ENCODE peak calls at places on chromosomes 5 and 9, in eight cellular contexts. N, T, I, Y, B, G, F and L are unnamed samples.

GRCh38 chr5:176817369-176817841 is 7.0 kb downstream of the UNC5A start:
- DNase-seq in N (peak), T (no peak), I (no peak), Y (no peak), B (no peak), G (peak), F (peak), L (no peak)

GRCh38 chr9:119060629-119061385 is 308.4 kb downstream of the BRINP1 start:
- DNase-seq in N (no peak), T (no peak), I (no peak), Y (no peak), B (no peak), G (no peak), F (no peak), L (no peak)

GRCh38 chr5:370311-370958 is 48.9 kb downstream of the AHRR start:
- DNase-seq in N (no peak), T (no peak), I (no peak), Y (no peak), B (no peak), G (peak), F (no peak), L (no peak)

GRCh38 chr9:134707031-134707680 is 65.6 kb downstream of the COL5A1 start:
- DNase-seq in N (no peak), T (no peak), I (no peak), Y (peak), B (peak), G (no peak), F (peak), L (no peak)

GRCh38 chr5:19531374-19531952 is 456.5 kb downstream of the CDH18 start:
- DNase-seq in N (no peak), T (no peak), I (no peak), Y (no peak), B (no peak), G (no peak), F (no peak), L (no peak)

GRCh38 chr9:90137824-90138223 is 504.8 kb downstream of the DIRAS2 start:
- DNase-seq in N (no peak), T (no peak), I (no peak), Y (no peak), B (no peak), G (no peak), F (no peak), L (no peak)

GRCh38 chr5:10577371-10578291 is 13.8 kb downstream of the ANKRD33B start:
- DNase-seq in N (no peak), T (no peak), I (no peak), Y (peak), B (no peak), G (no peak), F (no peak), L (no peak)

GRCh38 chr5:132385321-132386105 is 16.0 kb downstream of the SLC22A5 start:
- DNase-seq in N (no peak), T (peak), I (no peak), Y (peak), B (peak), G (peak), F (peak), L (no peak)

GRCh38 chr5:36875051-36875788 is 1.3 kb upstream of the NIPBL start:
- DNase-seq in N (peak), T (no peak), I (no peak), Y (peak), B (peak), G (no peak), F (peak), L (no peak)

GRCh38 chr5:73617510-73618279 is 8.3 kb upstream of the ARHGEF28 start:
- DNase-seq in N (no peak), T (no peak), I (no peak), Y (peak), B (no peak), G (no peak), F (no peak), L (no peak)

GRCh38 chr9:96079816-96080215 is 204.3 kb downstream of the ERCC6L2 start:
- DNase-seq in N (no peak), T (no peak), I (no peak), Y (no peak), B (no peak), G (no peak), F (no peak), L (no peak)

GRCh38 chr9:81389569-81389993 is 299.8 kb downstream of the TLE1 start:
- DNase-seq in N (no peak), T (no peak), I (peak), Y (peak), B (peak), G (no peak), F (no peak), L (no peak)

GRCh38 chr5:164119806-164120440 is 614.5 kb downstream of the MAT2B start:
- DNase-seq in N (no peak), T (no peak), I (no peak), Y (peak), B (peak), G (peak), F (no peak), L (no peak)

GRCh38 chr5:31758803-31759425 is 120.0 kb downstream of the PDZD2 start:
- DNase-seq in N (no peak), T (no peak), I (no peak), Y (no peak), B (no peak), G (no peak), F (no peak), L (no peak)

GRCh38 chr5:31759925-31760324 is 121.0 kb downstream of the PDZD2 start:
- DNase-seq in N (no peak), T (no peak), I (no peak), Y (no peak), B (no peak), G (no peak), F (no peak), L (no peak)

GRCh38 chr5:31753700-31754461 is 115.0 kb downstream of the PDZD2 start:
- DNase-seq in N (no peak), T (no peak), I (no peak), Y (no peak), B (no peak), G (peak), F (no peak), L (no peak)

GRCh38 chr5:31755299-31756053 is 116.5 kb downstream of the PDZD2 start:
- DNase-seq in N (no peak), T (no peak), I (no peak), Y (no peak), B (no peak), G (no peak), F (peak), L (no peak)

GRCh38 chr5:31757813-31758212 is 118.9 kb downstream of the PDZD2 start:
- DNase-seq in N (no peak), T (no peak), I (no peak), Y (no peak), B (no peak), G (no peak), F (peak), L (no peak)
- TF ChIP-seq POLR2AphosphoS5 in N (no peak), T (no peak), I (no peak), Y (no peak), B (no peak), G (no peak), F (no peak), L (no peak)

GRCh38 chr5:119270121-119270565 is 85.7 kb upstream of the TNFAIP8 start:
- DNase-seq in N (no peak), T (no peak), I (no peak), Y (peak), B (no peak), G (no peak), F (no peak), L (no peak)

GRCh38 chr5:119273391-119273839 is 82.4 kb upstream of the TNFAIP8 start:
- DNase-seq in N (no peak), T (no peak), I (no peak), Y (peak), B (no peak), G (no peak), F (no peak), L (no peak)

GRCh38 chr5:119269061-119269579 is 86.7 kb upstream of the TNFAIP8 start:
- DNase-seq in N (peak), T (no peak), I (peak), Y (peak), B (peak), G (no peak), F (peak), L (no peak)

GRCh38 chr5:119271758-119272730 is 83.8 kb upstream of the TNFAIP8 start:
- DNase-seq in N (no peak), T (no peak), I (no peak), Y (no peak), B (no peak), G (no peak), F (no peak), L (no peak)

DNA sequence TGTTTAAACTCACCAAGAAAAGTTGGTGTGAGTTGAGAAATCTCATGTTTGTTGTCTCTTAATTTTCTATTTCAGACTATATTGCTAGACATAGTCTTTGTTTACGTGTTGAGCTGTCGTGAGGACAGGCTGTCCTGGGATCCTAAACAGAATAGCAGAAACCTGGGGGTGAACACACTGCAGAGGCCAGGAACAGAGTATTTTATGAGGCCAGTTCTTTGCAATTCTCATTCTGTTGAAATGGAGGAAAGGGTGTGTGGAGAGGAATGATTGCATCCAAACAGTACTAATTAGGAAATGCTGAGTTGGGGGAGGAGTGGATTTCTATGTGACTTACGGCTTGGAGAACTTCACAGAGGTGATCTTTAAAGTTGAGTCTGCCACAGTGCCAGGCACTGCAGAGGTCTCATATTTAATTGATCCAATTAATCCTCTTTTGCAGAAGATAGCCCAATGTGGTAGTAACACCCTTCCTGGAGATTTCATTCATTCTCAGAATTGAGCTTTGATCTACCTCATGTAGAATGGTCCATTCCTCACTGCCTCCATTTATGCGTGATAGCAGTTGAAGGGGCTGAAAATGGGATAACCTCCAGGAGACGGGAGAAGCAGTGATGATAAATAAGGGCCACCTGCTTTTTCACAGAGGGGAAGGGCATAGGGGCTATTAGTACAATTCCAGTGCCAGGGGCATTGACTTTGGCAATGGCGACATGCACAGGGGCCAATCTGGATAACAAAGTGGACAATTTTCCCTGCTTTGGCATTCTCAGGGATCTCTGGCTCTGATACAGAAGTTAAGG is 84.7 kb upstream of the TNFAIP8 start:
- DNase-seq in N (no peak), T (no peak), I (no peak), Y (no peak), B (no peak), G (no peak), F (no peak), L (no peak)
- H3K9ac ChIP-seq in N (no peak), T (peak), I (no peak), Y (no peak), B (no peak), G (no peak), F (no peak), L (no peak)

DNA sequence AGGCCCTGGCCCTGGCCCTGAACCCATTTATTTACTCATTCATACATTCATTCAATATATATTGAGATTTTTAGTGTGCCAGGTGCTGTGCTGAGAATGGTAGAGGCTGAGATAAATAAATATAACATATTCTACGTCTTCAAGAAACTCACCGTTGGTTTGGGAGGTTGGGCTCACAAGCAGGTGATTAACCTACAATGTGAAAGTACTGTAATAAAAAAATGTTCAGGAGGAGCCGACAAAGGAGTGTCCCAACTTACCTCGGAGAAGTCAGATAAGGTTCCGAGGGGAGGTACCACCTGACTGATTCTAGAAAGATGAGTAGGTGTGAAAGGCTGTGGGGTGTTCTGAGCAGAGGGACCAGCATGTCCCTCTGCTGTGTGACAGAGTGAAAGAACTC is 479.6 kb upstream of the KLF4 start:
- DNase-seq in N (no peak), T (no peak), I (no peak), Y (no peak), B (no peak), G (no peak), F (no peak), L (no peak)
- TF ChIP-seq POLR2AphosphoS5 in N (no peak), T (no peak), I (no peak), Y (no peak), B (no peak), G (no peak), F (no peak), L (no peak)

GRCh38 chr5:61253547-61253946 is 78.5 kb upstream of the ZSWIM6 start:
- DNase-seq in N (no peak), T (no peak), I (no peak), Y (no peak), B (no peak), G (no peak), F (no peak), L (no peak)

GRCh38 chr5:61254969-61255555 is 77.0 kb upstream of the ZSWIM6 start:
- DNase-seq in N (no peak), T (no peak), I (no peak), Y (no peak), B (no peak), G (no peak), F (peak), L (no peak)

GRCh38 chr5:61256474-61256873 is 75.6 kb upstream of the ZSWIM6 start:
- DNase-seq in N (no peak), T (no peak), I (no peak), Y (peak), B (no peak), G (no peak), F (no peak), L (no peak)

GRCh38 chr5:61262080-61262479 is 70.0 kb upstream of the ZSWIM6 start:
- DNase-seq in N (no peak), T (no peak), I (no peak), Y (no peak), B (no peak), G (no peak), F (no peak), L (no peak)

DNA sequence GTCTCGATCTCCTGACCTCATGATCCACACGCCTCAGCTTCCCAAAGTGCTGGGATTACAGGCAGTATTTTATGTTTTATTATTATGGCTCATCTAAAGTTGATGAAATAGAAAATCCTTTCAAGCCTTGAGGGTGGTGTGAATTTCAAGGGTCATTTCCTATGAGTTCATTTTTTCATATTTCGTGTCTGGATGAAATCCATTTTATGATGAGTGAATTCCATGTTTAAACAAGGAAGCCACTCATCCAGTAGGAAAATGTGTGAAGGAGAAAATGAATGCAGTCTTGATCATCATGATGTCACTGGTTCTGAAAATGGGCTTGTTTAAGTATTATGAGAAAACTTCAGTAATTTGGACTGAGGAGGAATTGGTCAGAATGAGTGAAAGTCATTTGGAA is 74.6 kb upstream of the ZSWIM6 start:
- DNase-seq in N (no peak), T (no peak), I (no peak), Y (no peak), B (no peak), G (no peak), F (no peak), L (no peak)
- H3K9ac ChIP-seq in N (no peak), T (no peak), I (no peak), Y (no peak), B (no peak), G (no peak), F (no peak), L (no peak)

GRCh38 chr5:178422400-178422775 is 167.8 kb downstream of the COL23A1 start:
- DNase-seq in N (no peak), T (no peak), I (no peak), Y (no peak), B (no peak), G (peak), F (peak), L (no peak)
- TF ChIP-seq POLR2AphosphoS5 in N (no peak), T (no peak), I (no peak), Y (no peak), B (no peak), G (no peak), F (no peak), L (no peak)

DNA sequence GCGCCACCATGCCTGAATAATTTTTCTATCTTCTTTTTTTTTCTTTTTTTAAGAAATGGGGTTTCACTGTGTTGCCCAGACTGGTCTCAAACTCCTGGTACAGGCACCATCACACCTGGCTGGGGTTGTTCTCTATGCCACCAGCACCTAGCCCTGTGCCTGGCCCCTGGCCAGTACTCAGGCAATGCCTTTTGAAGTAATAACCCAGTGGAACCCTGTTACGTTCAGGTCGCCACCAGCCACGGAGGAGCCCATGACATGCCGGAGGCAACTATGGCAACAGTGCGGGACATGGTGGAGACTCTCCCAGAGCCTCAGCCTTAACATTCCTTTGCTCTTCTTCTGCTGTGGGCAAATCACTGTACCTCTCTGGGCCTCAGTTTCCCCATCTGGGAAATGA is 14.1 kb downstream of the COL15A1 start:
- DNase-seq in N (no peak), T (no peak), I (no peak), Y (no peak), B (no peak), G (no peak), F (no peak), L (no peak)
- H3K9ac ChIP-seq in N (no peak), T (no peak), I (no peak), Y (no peak), B (no peak), G (no peak), F (peak), L (no peak)

GRCh38 chr9:127614961-127615360 is 2.9 kb downstream of the STXBP1 start:
- DNase-seq in N (no peak), T (no peak), I (no peak), Y (no peak), B (no peak), G (no peak), F (no peak), L (no peak)

GRCh38 chr9:127612993-127613954 is 1.2 kb downstream of the STXBP1 start:
- DNase-seq in N (peak), T (no peak), I (no peak), Y (peak), B (no peak), G (peak), F (peak), L (no peak)

GRCh38 chr9:127608104-127608966 is 3.7 kb upstream of the STXBP1 start:
- DNase-seq in N (peak), T (no peak), I (peak), Y (peak), B (peak), G (peak), F (peak), L (no peak)

DNA sequence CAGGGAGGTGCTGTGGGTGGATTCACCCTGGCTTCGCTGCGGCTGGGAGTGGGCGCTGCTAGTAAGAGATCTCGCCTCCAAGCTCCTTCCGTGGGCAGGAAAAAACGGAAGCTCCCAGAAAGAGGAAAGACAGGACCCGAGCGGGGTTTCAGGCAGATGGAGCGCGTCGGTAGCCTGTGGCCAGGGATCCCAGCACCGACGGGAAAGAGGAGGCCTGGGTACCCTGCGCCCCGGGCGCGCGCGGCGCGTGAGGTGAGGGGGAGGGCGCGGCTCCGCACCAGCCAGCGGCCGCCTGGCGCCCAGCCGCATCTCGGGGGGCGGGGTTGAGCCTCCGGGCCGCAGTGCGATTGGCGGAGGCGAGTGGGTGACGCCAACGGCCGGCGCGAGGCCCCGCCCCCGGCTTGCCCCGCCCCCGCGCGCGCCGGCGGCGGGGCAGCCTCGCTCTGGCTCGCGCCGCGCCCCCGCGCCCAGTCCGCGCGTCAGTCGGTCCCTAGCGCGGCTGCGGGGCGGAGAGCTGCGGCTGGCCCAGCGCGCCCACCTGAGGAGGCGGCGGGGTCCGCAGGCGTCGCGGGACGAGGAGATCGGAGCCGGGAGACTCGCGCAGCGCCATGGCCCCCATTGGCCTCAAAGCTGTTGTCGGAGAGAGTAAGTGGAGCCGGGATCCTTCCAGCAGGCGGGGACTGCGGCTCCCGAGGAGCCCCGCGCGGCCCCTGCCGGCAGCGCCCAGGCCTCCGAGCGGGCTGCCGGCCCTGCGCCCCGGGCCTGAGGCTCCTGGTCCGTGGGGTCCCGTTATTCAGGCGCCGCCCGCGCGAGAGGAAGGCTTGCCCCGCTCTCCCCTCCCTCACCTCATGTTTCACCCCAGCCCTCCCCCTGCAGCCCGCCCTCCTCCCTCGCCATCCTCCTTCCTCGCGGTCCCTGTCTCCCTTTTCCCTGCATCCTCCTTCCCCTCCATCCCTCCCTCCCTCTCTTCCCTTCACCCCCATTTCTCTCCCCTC is at the start of gene STXBP1:
- DNase-seq in N (peak), T (no peak), I (peak), Y (peak), B (peak), G (peak), F (peak), L (no peak)
- TF ChIP-seq POLR2AphosphoS5 in N (peak), T (no peak), I (peak), Y (peak), B (peak), G (peak), F (peak), L (no peak)

GRCh38 chr9:15308511-15308910 is 1.5 kb upstream of the TTC39B start:
- DNase-seq in N (no peak), T (no peak), I (no peak), Y (no peak), B (no peak), G (peak), F (no peak), L (no peak)

GRCh38 chr9:15310448-15310847 is 3.4 kb upstream of the TTC39B start:
- DNase-seq in N (no peak), T (no peak), I (no peak), Y (no peak), B (no peak), G (no peak), F (no peak), L (no peak)

GRCh38 chr9:15306757-15307522 is at the start of gene TTC39B:
- DNase-seq in N (peak), T (no peak), I (peak), Y (peak), B (peak), G (peak), F (peak), L (no peak)

GRCh38 chr9:15307523-15307841 is 466 bp upstream of the TTC39B start:
- DNase-seq in N (no peak), T (no peak), I (no peak), Y (no peak), B (no peak), G (no peak), F (no peak), L (no peak)

GRCh38 chr9:15311607-15312006 is 4.6 kb upstream of the TTC39B start:
- DNase-seq in N (no peak), T (no peak), I (no peak), Y (peak), B (no peak), G (no peak), F (no peak), L (no peak)
- H3K9ac ChIP-seq in N (no peak), T (no peak), I (no peak), Y (no peak), B (no peak), G (no peak), F (no peak), L (no peak)

GRCh38 chr9:88605500-88606172 is 70.7 kb downstream of the NXNL2 start:
- DNase-seq in N (no peak), T (no peak), I (no peak), Y (no peak), B (no peak), G (no peak), F (no peak), L (no peak)

GRCh38 chr9:88604836-88605499 is 70.0 kb downstream of the NXNL2 start:
- DNase-seq in N (no peak), T (no peak), I (no peak), Y (no peak), B (no peak), G (no peak), F (no peak), L (no peak)
- TF ChIP-seq POLR2AphosphoS5 in N (no peak), T (no peak), I (no peak), Y (no peak), B (no peak), G (no peak), F (no peak), L (no peak)